ENCODE peak calls at places on chromosomes 1 and 21, in ten cellular contexts. T, L, I, M, Y, W, C, F, U and N are unnamed samples.

GRCh38 chr1:156371553-156372264 is 2.7 kb downstream of the RHBG start:
- DNase-seq in T (no peak), L (peak), I (no peak), M (no peak), Y (peak), W (no peak), C (peak), F (no peak), U (no peak), N (peak)

GRCh38 chr1:191889623-191890003 is 268.6 kb upstream of the RGS18 start:
- DNase-seq in T (no peak), L (no peak), I (no peak), M (no peak), Y (no peak), W (no peak), C (no peak), F (no peak), U (no peak), N (no peak)

GRCh38 chr1:109825774-109826173 is 62.1 kb upstream of the EPS8L3 start:
- DNase-seq in T (no peak), L (peak), I (no peak), M (no peak), Y (no peak), W (no peak), C (no peak), F (no peak), U (no peak), N (no peak)

GRCh38 chr1:69858534-69858933 is 290.8 kb downstream of the LRRC7 start:
- DNase-seq in T (no peak), L (no peak), I (no peak), M (no peak), Y (no peak), W (no peak), C (no peak), F (no peak), U (no peak), N (peak)

GRCh38 chr1:228002792-228003191 is 4.0 kb upstream of the WNT3A start:
- DNase-seq in T (no peak), L (no peak), I (no peak), M (no peak), Y (no peak), W (peak), C (no peak), F (peak), U (no peak), N (no peak)

GRCh38 chr21:34882719-34883131 is 166.4 kb downstream of the RUNX1 start:
- DNase-seq in T (no peak), L (peak), I (no peak), M (no peak), Y (no peak), W (no peak), C (no peak), F (no peak), U (no peak), N (no peak)

GRCh38 chr1:162632234-162632666 is at the start of gene DDR2:
- DNase-seq in T (no peak), L (no peak), I (peak), M (no peak), Y (no peak), W (peak), C (peak), F (peak), U (no peak), N (peak)

GRCh38 chr1:204338997-204339396 is 20.7 kb downstream of the PLEKHA6 start:
- DNase-seq in T (no peak), L (no peak), I (no peak), M (no peak), Y (no peak), W (no peak), C (no peak), F (no peak), U (no peak), N (no peak)

DNA sequence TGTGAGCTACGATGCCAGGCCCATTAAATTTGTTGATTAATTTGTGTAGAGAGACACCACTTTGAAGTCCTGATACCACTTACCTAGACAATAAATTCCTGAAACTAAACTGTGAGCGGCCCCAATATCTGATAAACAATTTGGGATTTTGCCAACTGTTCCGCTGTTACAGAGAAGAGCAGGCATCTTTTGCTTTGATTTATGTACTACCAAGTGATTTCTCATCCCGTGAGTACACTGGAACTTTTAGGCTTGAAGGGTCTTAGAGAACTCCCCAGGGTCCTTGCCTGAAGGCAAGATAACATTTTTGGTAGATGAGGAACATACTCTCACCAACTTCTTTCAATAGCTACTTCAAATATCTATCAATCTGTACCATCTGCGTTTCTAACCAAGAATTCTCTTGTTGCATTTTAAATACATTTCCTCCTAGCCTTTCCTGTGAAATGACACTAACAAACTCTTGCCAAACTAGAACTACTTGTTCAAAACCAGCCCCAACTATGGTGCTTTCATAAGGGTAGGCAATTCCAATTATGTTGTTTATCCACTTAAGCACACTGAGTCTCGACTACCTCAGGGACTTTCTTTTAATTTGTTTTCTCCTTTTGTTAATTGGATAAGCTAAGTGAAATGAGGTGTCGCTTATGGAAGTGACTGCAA is 23.2 kb upstream of the SLC30A1 start:
- DNase-seq in T (no peak), L (no peak), I (no peak), M (no peak), Y (no peak), W (no peak), C (no peak), F (no peak), U (no peak), N (no peak)
- TF ChIP-seq CTCF in T (no peak), L (no peak), I (no peak), M (no peak), Y (no peak), W (no peak), C (no peak), F (no peak), U (no peak), N (no peak)

GRCh38 chr1:201088395-201088794 is 23.8 kb downstream of the CACNA1S start:
- DNase-seq in T (no peak), L (no peak), I (no peak), M (no peak), Y (no peak), W (no peak), C (no peak), F (no peak), U (no peak), N (no peak)

GRCh38 chr1:201084171-201084766 is 28.0 kb downstream of the CACNA1S start:
- DNase-seq in T (no peak), L (no peak), I (no peak), M (no peak), Y (no peak), W (no peak), C (no peak), F (no peak), U (no peak), N (no peak)

GRCh38 chr1:201089621-201090020 is 22.6 kb downstream of the CACNA1S start:
- DNase-seq in T (no peak), L (no peak), I (no peak), M (no peak), Y (no peak), W (no peak), C (no peak), F (no peak), U (no peak), N (no peak)

GRCh38 chr1:201088901-201089525 is 23.2 kb downstream of the CACNA1S start:
- DNase-seq in T (no peak), L (no peak), I (no peak), M (no peak), Y (no peak), W (no peak), C (no peak), F (no peak), U (no peak), N (no peak)

DNA sequence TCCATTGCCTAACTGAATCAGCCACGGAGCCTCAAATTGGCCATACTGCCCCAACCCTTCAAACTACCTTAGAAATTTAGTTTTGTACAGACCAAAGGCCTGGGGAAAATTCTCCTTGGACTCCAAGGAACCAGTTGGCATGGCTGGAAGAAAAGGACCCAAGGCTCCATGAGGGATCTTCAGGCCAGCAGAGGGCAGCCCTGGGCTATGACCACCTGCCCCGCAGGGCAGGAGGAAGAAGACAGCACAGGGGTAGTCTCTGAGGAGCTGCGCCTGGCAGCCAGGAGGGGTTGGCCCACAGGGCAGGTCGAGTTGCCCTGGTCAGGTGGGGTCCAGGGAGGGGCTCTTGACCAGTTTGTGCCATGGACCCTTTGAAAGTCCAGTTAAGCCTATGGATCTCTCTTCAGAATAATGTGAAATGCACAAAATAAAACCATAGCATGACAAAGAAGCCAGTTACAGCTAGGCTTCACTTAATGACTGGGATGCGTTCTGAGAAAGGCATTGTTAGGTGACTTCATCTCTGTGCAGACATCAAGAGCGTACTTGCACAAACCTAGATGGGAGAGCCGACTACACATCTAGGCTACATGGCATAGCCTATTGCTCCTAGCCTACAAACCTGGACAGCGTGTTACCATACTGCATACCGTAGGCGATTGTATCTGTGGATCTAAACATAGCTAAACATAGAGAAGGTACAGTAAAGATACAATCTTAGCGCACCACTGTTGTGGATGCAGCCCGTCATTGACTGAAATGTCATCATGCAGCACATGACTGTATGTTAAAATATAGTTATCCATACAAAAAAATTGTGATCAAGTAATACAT is 26.1 kb downstream of the CACNA1S start:
- DNase-seq in T (no peak), L (peak), I (no peak), M (peak), Y (peak), W (no peak), C (peak), F (peak), U (no peak), N (peak)
- TF ChIP-seq CTCF in T (no peak), L (peak), I (no peak), M (peak), Y (peak), W (no peak), C (peak), F (no peak), U (peak), N (peak)

GRCh38 chr21:42652527-42653491 is 612 bp upstream of the PDE9A start:
- DNase-seq in T (peak), L (peak), I (no peak), M (peak), Y (peak), W (peak), C (peak), F (peak), U (no peak), N (peak)
- TF ChIP-seq CTCF in T (peak), L (no peak), I (no peak), M (peak), Y (peak), W (no peak), C (peak), F (peak), U (no peak), N (peak)

DNA sequence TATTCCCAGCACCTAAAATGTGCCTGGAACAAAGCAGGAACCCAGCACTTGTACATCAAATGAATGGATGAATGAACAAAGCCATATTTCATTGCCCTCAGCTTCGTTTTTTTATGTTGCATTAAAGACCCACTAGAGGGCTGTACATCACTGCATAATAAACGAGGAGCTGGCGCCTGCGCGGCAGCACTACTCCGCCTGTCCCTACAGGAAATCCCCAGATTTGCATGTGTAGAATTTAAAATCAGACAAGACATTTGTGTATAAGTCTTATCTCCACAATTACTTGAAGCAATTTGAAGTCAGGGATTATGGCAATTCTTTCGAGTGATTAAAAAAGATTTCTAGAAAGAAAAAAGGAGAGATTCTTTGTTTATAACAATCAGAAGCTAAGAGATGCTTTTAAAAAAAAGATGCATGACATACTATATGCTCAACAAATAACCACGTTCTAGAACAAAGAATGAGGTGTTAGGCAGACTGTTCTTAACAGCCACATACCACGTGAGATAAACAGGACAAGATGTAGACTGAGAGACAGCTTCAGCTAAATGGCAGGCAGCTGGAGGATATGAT is 5.4 kb upstream of the NEK2 start:
- DNase-seq in T (no peak), L (peak), I (no peak), M (peak), Y (peak), W (peak), C (peak), F (peak), U (peak), N (peak)
- TF ChIP-seq CTCF in T (peak), L (peak), I (peak), M (peak), Y (peak), W (peak), C (peak), F (peak), U (peak), N (peak)

GRCh38 chr1:83555871-83556270 is 443.1 kb downstream of the TTLL7 start:
- DNase-seq in T (no peak), L (no peak), I (no peak), M (no peak), Y (no peak), W (no peak), C (no peak), F (no peak), U (no peak), N (peak)

GRCh38 chr1:83554174-83554573 is 444.8 kb downstream of the TTLL7 start:
- DNase-seq in T (no peak), L (no peak), I (no peak), M (no peak), Y (no peak), W (no peak), C (no peak), F (no peak), U (no peak), N (peak)

GRCh38 chr1:83559090-83559489 is 439.8 kb downstream of the TTLL7 start:
- DNase-seq in T (no peak), L (peak), I (no peak), M (no peak), Y (no peak), W (no peak), C (no peak), F (no peak), U (no peak), N (no peak)

DNA sequence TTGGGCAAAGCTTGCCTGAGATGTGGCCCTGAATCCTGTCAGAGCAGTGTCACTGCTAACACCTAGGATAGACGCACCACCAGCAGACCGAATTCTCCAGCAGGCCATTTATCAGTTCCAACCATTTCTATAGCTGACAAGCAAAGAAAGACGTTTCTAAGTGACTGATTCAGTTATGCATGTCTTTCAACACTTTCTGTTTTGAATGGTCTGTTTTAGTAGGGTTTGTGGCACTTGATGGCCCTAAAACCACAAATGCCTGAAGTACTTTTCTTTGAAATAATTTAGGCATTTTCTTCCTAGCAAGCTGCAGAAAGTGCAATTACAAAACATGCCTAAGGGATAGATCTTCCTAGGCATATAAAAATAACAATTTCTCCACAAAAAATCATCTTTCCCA is 439.4 kb downstream of the TTLL7 start:
- DNase-seq in T (no peak), L (no peak), I (no peak), M (no peak), Y (no peak), W (no peak), C (no peak), F (no peak), U (no peak), N (no peak)
- TF ChIP-seq CTCF in T (no peak), L (no peak), I (no peak), M (no peak), Y (no peak), W (no peak), C (no peak), F (no peak), U (no peak), N (no peak)

DNA sequence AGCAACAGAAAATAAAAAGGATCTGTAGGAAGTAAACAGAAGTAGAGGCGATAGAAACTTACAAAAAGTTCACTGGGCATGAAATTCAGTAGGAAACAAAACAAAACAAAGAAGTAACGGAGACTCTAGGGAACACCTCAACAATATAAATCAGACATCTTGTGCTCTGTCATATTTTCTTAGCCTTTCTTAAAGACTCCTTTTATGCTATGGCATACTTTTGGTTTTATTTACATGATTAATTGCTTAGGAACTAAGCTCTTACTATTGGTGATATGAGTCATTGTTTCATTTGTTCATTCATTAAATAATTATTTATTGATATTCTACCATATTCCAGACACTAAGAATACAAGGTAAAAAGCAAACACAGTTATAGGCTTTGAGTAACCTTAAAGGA is 126.6 kb downstream of the KCNT2 start:
- DNase-seq in T (no peak), L (no peak), I (no peak), M (no peak), Y (no peak), W (no peak), C (peak), F (no peak), U (no peak), N (no peak)
- TF ChIP-seq CTCF in T (no peak), L (no peak), I (no peak), M (no peak), Y (no peak), W (no peak), C (no peak), F (no peak), U (no peak), N (no peak)

DNA sequence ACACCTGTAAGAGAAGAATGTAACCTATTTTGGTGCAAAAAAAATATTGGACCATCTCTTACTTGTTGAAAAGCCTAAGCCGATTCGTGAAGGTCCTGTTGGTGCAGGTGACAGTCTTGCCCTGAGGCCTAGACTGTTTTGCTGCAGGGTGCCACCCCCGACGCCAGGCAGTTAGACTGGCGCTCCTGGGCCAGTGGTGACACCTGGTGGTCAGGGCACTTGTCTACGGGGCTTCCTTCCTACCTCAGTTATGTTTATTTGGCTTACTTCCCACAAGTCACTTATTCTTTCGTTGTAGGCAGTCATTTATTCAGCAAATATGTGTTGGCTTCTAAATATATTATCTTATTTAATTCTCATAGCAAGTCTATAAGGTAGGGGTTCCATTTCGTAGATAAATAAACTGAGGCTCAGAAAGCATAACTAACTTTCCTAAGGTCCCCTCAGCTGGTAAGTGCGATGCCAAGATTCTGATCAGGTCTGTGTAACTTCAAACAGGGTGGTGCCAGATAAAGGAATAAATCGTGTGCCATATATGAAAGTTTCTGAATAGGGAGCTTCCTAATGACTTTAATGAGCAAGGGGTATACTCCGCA is 1.9 kb downstream of the EEIG2 start:
- DNase-seq in T (no peak), L (peak), I (no peak), M (no peak), Y (peak), W (peak), C (no peak), F (peak), U (peak), N (peak)
- TF ChIP-seq CTCF in T (peak), L (peak), I (no peak), M (peak), Y (peak), W (no peak), C (peak), F (peak), U (peak), N (peak)

GRCh38 chr1:89594096-89594740 is 38.7 kb upstream of the LRRC8C start:
- DNase-seq in T (no peak), L (no peak), I (no peak), M (no peak), Y (no peak), W (no peak), C (peak), F (no peak), U (no peak), N (no peak)
- TF ChIP-seq CTCF in T (no peak), L (no peak), I (no peak), M (no peak), Y (no peak), W (no peak), C (no peak), F (no peak), U (no peak), N (no peak)

GRCh38 chr1:212968385-212968863 is 18.1 kb downstream of the VASH2 start:
- DNase-seq in T (no peak), L (no peak), I (no peak), M (no peak), Y (no peak), W (no peak), C (no peak), F (no peak), U (no peak), N (no peak)

GRCh38 chr1:212970085-212970484 is 19.7 kb downstream of the VASH2 start:
- DNase-seq in T (no peak), L (no peak), I (peak), M (no peak), Y (no peak), W (no peak), C (no peak), F (peak), U (no peak), N (no peak)

GRCh38 chr1:212966619-212967018 is 16.3 kb downstream of the VASH2 start:
- DNase-seq in T (no peak), L (no peak), I (no peak), M (no peak), Y (no peak), W (no peak), C (no peak), F (no peak), U (no peak), N (no peak)

GRCh38 chr1:212971312-212971711 is 21.0 kb downstream of the VASH2 start:
- DNase-seq in T (no peak), L (no peak), I (no peak), M (no peak), Y (peak), W (no peak), C (no peak), F (peak), U (no peak), N (no peak)

DNA sequence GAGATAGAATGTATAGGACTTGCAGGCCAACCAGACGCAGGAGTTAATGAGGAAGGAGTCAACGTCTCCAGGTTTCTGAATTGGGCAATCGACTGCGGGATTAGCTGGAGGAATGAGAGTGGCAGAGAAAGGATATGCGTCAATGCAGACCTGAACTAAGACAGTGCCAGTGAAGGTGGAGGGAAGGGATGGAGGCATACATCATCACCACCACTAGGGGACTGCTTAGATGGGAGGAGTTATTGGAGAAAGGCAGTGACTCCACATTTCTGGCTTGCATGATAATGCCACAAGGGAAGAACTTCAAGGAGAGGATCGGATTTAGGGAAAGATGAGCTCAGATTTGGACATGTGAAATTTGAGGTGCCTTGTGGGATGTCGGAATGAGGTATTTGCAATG is 17.4 kb downstream of the VASH2 start:
- DNase-seq in T (no peak), L (no peak), I (no peak), M (no peak), Y (no peak), W (no peak), C (peak), F (no peak), U (no peak), N (peak)
- TF ChIP-seq CTCF in T (no peak), L (peak), I (no peak), M (no peak), Y (no peak), W (no peak), C (peak), F (peak), U (peak), N (peak)